ENCODE peak calls at places on chromosome X, in five cellular contexts. O, R, G, F and T are unnamed samples.

GRCh38 chrX:150587585-150588503 is 19.4 kb downstream of the MTM1 start:
- DNase-seq in G (no peak), R (no peak), F (peak), O (no peak), T (no peak)

GRCh38 chrX:150569155-150569477 is 695 bp downstream of the MTM1 start:
- DNase-seq in R (no peak), F (peak), G (no peak), O (no peak), T (no peak)

GRCh38 chrX:38341442-38341841 is 11.0 kb upstream of the OTC start:
- DNase-seq in R (no peak), G (no peak), F (no peak), O (no peak), T (no peak)

GRCh38 chrX:70664726-70665125 is 220.1 kb downstream of the DLG3 start:
- DNase-seq in F (peak), R (no peak), G (peak), O (no peak), T (no peak)

GRCh38 chrX:118577041-118577440 is 81.4 kb downstream of the DOCK11 start:
- DNase-seq in O (peak), R (peak), F (peak), G (no peak), T (no peak)

GRCh38 chrX:40471965-40472648 is 108.7 kb upstream of the ATP6AP2 start:
- DNase-seq in G (peak), O (no peak), R (no peak), F (peak), T (peak)

GRCh38 chrX:109472939-109473713 is 8.8 kb downstream of the GUCY2F start:
- DNase-seq in R (no peak), G (peak), F (peak), O (no peak), T (no peak)

GRCh38 chrX:70087857-70088256 is 25.6 kb downstream of the OTUD6A start:
- DNase-seq in G (no peak), F (peak), R (no peak), O (no peak), T (no peak)

GRCh38 chrX:20189171-20189570 is 47.5 kb upstream of the EIF1AX start:
- DNase-seq in O (no peak), F (no peak), G (no peak), R (no peak), T (no peak)

GRCh38 chrX:3449287-3449686 is 102.8 kb upstream of the MXRA5 start:
- DNase-seq in R (no peak), O (no peak), G (no peak), F (peak), T (peak)

GRCh38 chrX:37912286-37912685 is 64.9 kb upstream of the DYNLT3 start:
- DNase-seq in O (no peak), G (no peak), F (peak), R (no peak), T (peak)

GRCh38 chrX:51803833-51804232 is 60.6 kb downstream of the GSPT2 start:
- DNase-seq in F (peak), G (no peak), O (no peak), R (no peak), T (no peak)

GRCh38 chrX:33357606-33358005 is 146.3 kb upstream of the DMD start:
- DNase-seq in O (no peak), G (no peak), F (no peak), R (no peak), T (no peak)

GRCh38 chrX:19846995-19847790 is 40.2 kb downstream of the SH3KBP1 start:
- DNase-seq in O (no peak), R (no peak), G (no peak), F (peak), T (peak)

GRCh38 chrX:84729809-84730208 is 227.6 kb upstream of the HDX start:
- DNase-seq in F (peak), R (no peak), O (peak), G (peak), T (peak)

GRCh38 chrX:30253257-30253656 is 6.3 kb downstream of the MAGEB1 start:
- DNase-seq in R (no peak), G (no peak), O (no peak), F (no peak), T (no peak)

GRCh38 chrX:1462596-1463251 is 10.0 kb upstream of the ASMTL start:
- DNase-seq in R (peak), F (peak), G (peak), O (peak), T (peak)

GRCh38 chrX:94871640-94872039 is 1197.6 kb downstream of the FAM133A start:
- DNase-seq in O (no peak), R (no peak), G (no peak), F (no peak), T (no peak)

GRCh38 chrX:112694811-112695210 is 15.1 kb upstream of the LHFPL1 start:
- DNase-seq in R (no peak), O (no peak), G (no peak), F (no peak), T (no peak)

GRCh38 chrX:101430457-101431078 is 22.5 kb downstream of the HNRNPH2 start:
- DNase-seq in O (no peak), R (no peak), G (no peak), F (no peak), T (no peak)

GRCh38 chrX:106168107-106168506 is at the start of gene PWWP3B:
- DNase-seq in R (no peak), O (no peak), G (no peak), F (peak), T (no peak)

GRCh38 chrX:22526339-22526738 is 253.6 kb downstream of the CBLL2 start:
- DNase-seq in O (no peak), G (no peak), F (peak), R (no peak), T (no peak)

GRCh38 chrX:11474576-11474975 is 181.4 kb downstream of the AMELX start:
- DNase-seq in R (no peak), G (no peak), O (no peak), F (no peak), T (no peak)

GRCh38 chrX:10676239-10676971 is 56.0 kb upstream of the MID1 start:
- DNase-seq in O (no peak), G (no peak), F (no peak), R (no peak), T (no peak)

GRCh38 chrX:97238632-97239031 is 354.9 kb downstream of the RPA4 start:
- DNase-seq in O (no peak), F (peak), G (no peak), R (no peak), T (no peak)

GRCh38 chrX:46913710-46914109 is 1.5 kb downstream of the JADE3 start:
- DNase-seq in F (peak), G (peak), R (no peak), O (peak), T (no peak)

GRCh38 chrX:47936224-47936939 is 67.4 kb downstream of the ZNF182 start:
- DNase-seq in G (peak), O (no peak), F (no peak), R (no peak), T (no peak)

GRCh38 chrX:39941332-39941920 is 156.3 kb downstream of the BCOR start:
- DNase-seq in R (no peak), F (peak), G (no peak), O (no peak), T (no peak)

GRCh38 chrX:150155396-150156048 is 207.6 kb upstream of the MAMLD1 start:
- DNase-seq in O (no peak), F (peak), R (peak), G (no peak), T (peak)

GRCh38 chrX:115592997-115593734 is 32.2 kb downstream of the PLS3 start:
- DNase-seq in G (no peak), O (no peak), R (no peak), F (peak), T (no peak)

GRCh38 chrX:110915120-110915519 is 119.5 kb upstream of the CHRDL1 start:
- DNase-seq in R (no peak), F (peak), O (no peak), G (no peak), T (peak)

GRCh38 chrX:112834016-112834855 is 6.4 kb downstream of the AMOT start:
- DNase-seq in R (no peak), G (no peak), O (no peak), F (peak), T (peak)

DNA sequence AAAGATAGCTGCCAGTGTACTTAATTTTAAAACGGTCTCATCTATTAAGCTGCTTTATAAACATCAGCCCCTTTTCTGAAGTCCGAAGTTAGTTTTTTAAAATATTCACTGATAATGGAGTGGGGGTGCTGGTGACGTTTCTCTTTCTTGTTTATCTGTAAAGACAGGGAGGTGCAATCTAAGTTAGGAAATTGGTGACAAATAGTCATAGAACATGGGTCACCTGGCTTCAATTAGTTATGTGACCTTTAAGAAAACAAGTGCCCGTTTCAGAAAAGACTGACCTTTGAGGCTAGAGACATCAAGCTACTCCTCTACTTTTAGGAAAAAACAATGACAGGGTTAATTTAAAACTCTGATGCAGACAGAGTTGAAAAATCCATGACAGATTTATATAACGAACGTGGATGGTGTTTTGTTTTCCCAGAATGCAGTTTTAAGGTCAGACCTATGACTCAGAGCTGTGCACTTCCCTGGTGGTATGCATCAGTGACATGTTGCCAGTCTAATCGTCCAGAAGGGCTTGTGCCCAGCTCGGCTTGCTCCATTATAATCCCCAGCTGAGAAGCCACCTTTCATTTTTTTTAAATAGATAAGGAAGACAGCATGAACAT is 38.2 kb downstream of the FHL1 start:
- DNase-seq in F (peak), O (no peak), R (no peak), G (no peak), T (no peak)
- H3K4me3 ChIP-seq in F (no peak), O (no peak), R (no peak), G (no peak), T (no peak)

DNA sequence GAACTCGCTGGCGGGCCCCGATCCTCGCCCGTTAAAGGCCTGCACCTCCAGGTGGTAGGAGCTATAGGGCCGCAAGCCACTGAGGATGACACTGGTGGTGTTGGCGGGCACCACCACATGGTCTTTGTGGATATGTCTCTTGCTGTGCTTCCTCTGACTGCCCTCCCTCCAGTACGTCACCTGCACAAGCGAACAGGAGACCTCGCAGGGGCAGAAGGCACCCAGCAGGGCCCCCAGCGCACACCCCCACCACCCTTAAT is 20.7 kb downstream of the L1CAM start:
- DNase-seq in R (no peak), F (no peak), G (peak), O (no peak), T (no peak)
- H3K4me3 ChIP-seq in R (no peak), F (no peak), G (no peak), O (no peak), T (no peak)

GRCh38 chrX:49039598-49040375 is 3.4 kb downstream of the TFE3 start:
- DNase-seq in R (peak), G (peak), F (peak), O (peak), T (peak)
- H3K4me3 ChIP-seq in R (no peak), G (peak), F (peak), O (peak), T (peak)

GRCh38 chrX:141989802-141990201 is 86.1 kb downstream of the MAGEC1 start:
- DNase-seq in O (no peak), R (no peak), G (no peak), F (peak), T (no peak)
- H3K4me3 ChIP-seq in O (no peak), R (no peak), G (no peak), F (no peak), T (no peak)